ENCODE peak calls at places on chromosome 21, in five cellular contexts. C is fibroblast of pulmonary artery, S is mucosa of descending colon, Y is nephron progenitor cell, K is osteocyte. J is an unnamed sample.

GRCh38 chr21:33848252-33848953 is 67.2 kb downstream of the ATP5PO start:
- DNase-seq in Y (no peak), K (no peak), S (peak), C (no peak), J (no peak)

GRCh38 chr21:41149199-41149598 is 18.8 kb upstream of the BACE2 start:
- DNase-seq in S (no peak), K (no peak), Y (no peak), C (no peak), J (no peak)

GRCh38 chr21:35377505-35378090 is 328.5 kb upstream of the RUNX1 start:
- DNase-seq in K (no peak), S (no peak), C (peak), Y (no peak), J (no peak)

GRCh38 chr21:46153259-46154154 is 1.9 kb downstream of the FTCD start:
- DNase-seq in Y (peak), C (peak), S (peak), K (peak), J (peak)

GRCh38 chr21:36735201-36735515 is 36.2 kb downstream of the SIM2 start:
- DNase-seq in Y (no peak), S (no peak), C (no peak), K (peak), J (no peak)

GRCh38 chr21:41322496-41323382 is 6.1 kb downstream of the FAM3B start:
- DNase-seq in C (no peak), K (no peak), S (no peak), Y (no peak), J (no peak)

GRCh38 chr21:39050839-39051560 is 132.3 kb downstream of the PSMG1 start:
- DNase-seq in C (no peak), Y (no peak), S (no peak), K (no peak), J (no peak)

GRCh38 chr21:42569732-42570301 is 56.2 kb downstream of the SLC37A1 start:
- DNase-seq in S (no peak), K (no peak), C (no peak), Y (no peak), J (no peak)

GRCh38 chr21:38920631-38921398 is 115.1 kb downstream of the ETS2 start:
- DNase-seq in Y (no peak), K (no peak), S (no peak), C (peak), J (no peak)

GRCh38 chr21:36075171-36075570 is 5.3 kb downstream of the CBR1 start:
- DNase-seq in C (no peak), K (no peak), Y (no peak), S (no peak), J (no peak)

GRCh38 chr21:27515676-27516075 is 548.8 kb upstream of the ADAMTS5 start:
- DNase-seq in Y (no peak), S (no peak), K (no peak), C (no peak), J (no peak)

GRCh38 chr21:41558842-41559241 is 50.9 kb upstream of the TMPRSS2 start:
- DNase-seq in S (no peak), K (no peak), Y (no peak), C (no peak), J (no peak)

GRCh38 chr21:41857771-41858300 is 21.3 kb downstream of the PRDM15 start:
- DNase-seq in S (no peak), C (no peak), K (no peak), Y (no peak), J (no peak)

GRCh38 chr21:46049890-46050650 is 47.8 kb upstream of the COL6A2 start:
- DNase-seq in Y (no peak), C (no peak), K (peak), S (peak), J (no peak)

GRCh38 chr21:42239556-42239955 is 20.6 kb downstream of the ABCG1 start:
- DNase-seq in K (no peak), C (no peak), S (no peak), Y (no peak), J (no peak)

GRCh38 chr21:27425172-27425571 is 458.3 kb upstream of the ADAMTS5 start:
- DNase-seq in K (no peak), Y (no peak), C (peak), S (no peak), J (no peak)

GRCh38 chr21:38171723-38172344 is 85.0 kb upstream of the KCNJ15 start:
- DNase-seq in S (no peak), K (no peak), C (peak), Y (peak), J (peak)

GRCh38 chr21:16309250-16309971 is 579.6 kb downstream of the USP25 start:
- DNase-seq in K (no peak), Y (no peak), C (no peak), S (no peak), J (no peak)

GRCh38 chr21:46120301-46121285 is 22.7 kb downstream of the COL6A2 start:
- DNase-seq in S (no peak), K (peak), C (no peak), Y (no peak), J (no peak)

GRCh38 chr21:44872266-44872567 is 1.3 kb downstream of the PTTG1IP start:
- DNase-seq in S (no peak), C (no peak), Y (no peak), K (no peak), J (no peak)
- TF ChIP-seq CTCF in S (no peak), C (no peak), Y (no peak), K (no peak), J (no peak)

GRCh38 chr21:44489962-44490361 is 34.7 kb downstream of the LRRC3 start:
- DNase-seq in C (no peak), S (no peak), Y (no peak), K (no peak), J (no peak)
- TF ChIP-seq CTCF in C (peak), S (no peak), Y (no peak), K (no peak), J (peak)

GRCh38 chr21:26028183-26028582 is 142.4 kb downstream of the APP start:
- DNase-seq in C (no peak), Y (no peak), K (no peak), S (no peak), J (no peak)

GRCh38 chr21:26027696-26028095 is 142.9 kb downstream of the APP start:
- DNase-seq in Y (no peak), S (no peak), C (peak), K (no peak), J (no peak)

GRCh38 chr21:26032263-26032662 is 138.3 kb downstream of the APP start:
- DNase-seq in S (no peak), K (no peak), C (no peak), Y (no peak), J (no peak)
- TF ChIP-seq CTCF in S (no peak), K (peak), C (peak), Y (no peak), J (no peak)

GRCh38 chr21:40151611-40152010 is 284.4 kb downstream of the PCP4 start:
- DNase-seq in S (no peak), K (peak), C (no peak), Y (no peak), J (no peak)

GRCh38 chr21:40143822-40144525 is 276.7 kb downstream of the PCP4 start:
- DNase-seq in K (no peak), C (peak), S (peak), Y (peak), J (peak)

GRCh38 chr21:40141621-40142020 is 274.4 kb downstream of the PCP4 start:
- DNase-seq in C (no peak), K (no peak), S (no peak), Y (no peak), J (no peak)

GRCh38 chr21:40140675-40141074 is 273.4 kb downstream of the PCP4 start:
- DNase-seq in K (no peak), S (no peak), Y (no peak), C (no peak), J (no peak)

GRCh38 chr21:40146201-40146890 is 279.1 kb downstream of the PCP4 start:
- DNase-seq in S (no peak), Y (no peak), K (peak), C (no peak), J (no peak)
- TF ChIP-seq CTCF in S (no peak), Y (no peak), K (no peak), C (no peak), J (no peak)

DNA sequence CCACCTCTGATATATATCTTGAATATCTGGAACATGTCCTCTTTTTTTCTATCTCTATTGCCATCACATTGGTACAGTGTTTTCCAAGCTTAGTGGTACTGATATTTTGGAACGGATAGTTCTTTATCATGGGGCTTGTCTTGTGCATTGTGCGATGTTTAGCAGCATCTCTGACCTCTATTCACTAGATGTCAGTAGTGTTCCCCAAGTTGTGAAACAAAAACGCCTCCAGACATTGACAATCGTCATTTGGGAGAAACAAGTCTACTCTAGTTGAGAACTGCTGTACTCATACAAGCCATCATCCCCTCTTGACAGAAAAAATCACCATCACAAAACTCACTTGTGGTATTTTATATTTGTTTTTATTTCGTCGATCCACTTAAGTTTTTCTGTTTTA is 79.7 kb upstream of the CHODL start:
- DNase-seq in S (no peak), Y (no peak), K (no peak), C (no peak), J (no peak)
- TF ChIP-seq CTCF in S (no peak), Y (no peak), K (no peak), C (no peak), J (no peak)

GRCh38 chr21:28550057-28550825 is 442.4 kb downstream of the LTN1 start:
- DNase-seq in S (no peak), K (no peak), Y (no peak), C (no peak), J (no peak)

GRCh38 chr21:28543975-28544374 is 448.7 kb downstream of the LTN1 start:
- DNase-seq in K (no peak), Y (no peak), C (peak), S (no peak), J (no peak)

GRCh38 chr21:28547795-28548194 is 444.9 kb downstream of the LTN1 start:
- DNase-seq in Y (no peak), C (no peak), K (no peak), S (no peak), J (no peak)

DNA sequence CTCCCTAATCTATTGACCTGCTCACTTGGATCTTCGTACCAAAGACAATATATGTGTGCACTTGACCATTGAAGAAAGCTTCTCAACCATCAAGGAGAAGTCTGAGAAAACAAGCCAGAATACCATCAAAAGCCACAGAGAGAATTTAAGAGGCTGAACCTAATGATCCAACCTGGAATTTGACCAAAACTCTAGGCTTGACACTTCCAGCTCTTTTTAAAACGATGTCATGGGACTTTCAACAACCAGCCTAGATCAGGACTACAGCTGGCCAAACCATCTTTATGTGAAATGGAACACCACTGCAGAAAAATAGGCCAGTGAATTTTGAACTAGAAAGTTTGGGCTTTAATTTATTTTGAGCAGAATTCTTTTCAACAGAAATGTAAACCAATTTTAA is 444.4 kb downstream of the LTN1 start:
- DNase-seq in C (no peak), K (no peak), Y (no peak), S (no peak), J (no peak)
- TF ChIP-seq CTCF in C (no peak), K (no peak), Y (no peak), S (no peak), J (no peak)